ENCODE peak calls at places on chromosomes 4 and X, in eight cellular contexts. B, R, A, E, M, X, N and G are unnamed samples. For H3K4me1, the result is how much of the 10 kb centered on the place peaks cover.

GRCh38 chr4:57465321-57466056 is 355.3 kb upstream of the IGFBP7 start:
- DNase-seq in B (no peak), R (no peak), A (no peak), E (no peak), M (no peak), X (no peak), N (no peak), G (no peak)

GRCh38 chr4:27011401-27011800 is 150.8 kb downstream of the STIM2 start:
- DNase-seq in B (no peak), R (no peak), A (no peak), E (no peak), M (no peak), X (no peak), N (no peak), G (no peak)

GRCh38 chr4:101081695-101082369 is 265.5 kb downstream of the PPP3CA start:
- DNase-seq in B (no peak), R (no peak), A (no peak), E (no peak), M (no peak), X (no peak), N (no peak), G (no peak)

GRCh38 chr4:125732682-125733081 is 417.9 kb downstream of the FAT4 start:
- DNase-seq in B (no peak), R (no peak), A (no peak), E (no peak), M (no peak), X (no peak), N (no peak), G (no peak)

GRCh38 chrX:70769659-70770232 is 138.8 kb downstream of the TEX11 start:
- DNase-seq in B (no peak), R (no peak), A (no peak), E (no peak), M (no peak), X (no peak), N (no peak), G (no peak)

GRCh38 chrX:101550362-101550761 is at the start of gene ARMCX1:
- DNase-seq in B (no peak), R (peak), A (no peak), E (no peak), M (no peak), X (no peak), N (no peak), G (peak)

GRCh38 chrX:153684447-153685178 is 3.1 kb upstream of the SLC6A8 start:
- DNase-seq in B (no peak), R (peak), A (no peak), E (no peak), M (peak), X (peak), N (no peak), G (no peak)

GRCh38 chr4:1247811-1248261 is 1.1 kb downstream of the CTBP1 start:
- DNase-seq in B (no peak), R (no peak), A (no peak), E (no peak), M (no peak), X (no peak), N (no peak), G (no peak)

GRCh38 chrX:1564750-1565683 is 26.4 kb upstream of the AKAP17A start:
- DNase-seq in B (no peak), R (no peak), A (no peak), E (no peak), M (no peak), X (no peak), N (no peak), G (no peak)

GRCh38 chr4:177442623-177443155 is 452 bp upstream of the AGA start:
- DNase-seq in B (peak), R (no peak), A (peak), E (no peak), M (peak), X (no peak), N (no peak), G (no peak)

GRCh38 chr4:151417164-151417571 is 8.2 kb downstream of the FHIP1A start:
- DNase-seq in B (no peak), R (no peak), A (no peak), E (no peak), M (peak), X (peak), N (no peak), G (no peak)

GRCh38 chrX:113058634-113059033 is 218.0 kb upstream of the AMOT start:
- DNase-seq in B (no peak), R (no peak), A (no peak), E (no peak), M (no peak), X (no peak), N (no peak), G (no peak)

GRCh38 chrX:17547658-17548057 is 172.7 kb downstream of the NHS start:
- DNase-seq in B (no peak), R (peak), A (peak), E (peak), M (peak), X (peak), N (no peak), G (peak)

GRCh38 chr4:37542749-37543148 is 143.4 kb downstream of the RELL1 start:
- DNase-seq in B (no peak), R (no peak), A (no peak), E (no peak), M (no peak), X (no peak), N (no peak), G (no peak)

GRCh38 chr4:25161599-25161960 is 1.3 kb upstream of the SEPSECS start:
- DNase-seq in B (no peak), R (no peak), A (peak), E (no peak), M (no peak), X (peak), N (no peak), G (no peak)

GRCh38 chrX:3771756-3772155 is 58.3 kb upstream of the PRKX start:
- DNase-seq in B (no peak), R (no peak), A (no peak), E (no peak), M (no peak), X (no peak), N (no peak), G (no peak)

GRCh38 chrX:11688201-11688600 is 22.5 kb upstream of the ARHGAP6 start:
- DNase-seq in B (no peak), R (no peak), A (no peak), E (no peak), M (no peak), X (no peak), N (no peak), G (no peak)

GRCh38 chrX:115894087-115894486 is 276.5 kb upstream of the AGTR2 start:
- DNase-seq in B (no peak), R (no peak), A (peak), E (peak), M (peak), X (no peak), N (no peak), G (peak)

GRCh38 chr4:3671571-3672464 is 94.4 kb upstream of the ADRA2C start:
- DNase-seq in B (no peak), R (peak), A (no peak), E (no peak), M (peak), X (no peak), N (no peak), G (peak)

GRCh38 chr4:159435561-159436023 is 332.7 kb downstream of the RAPGEF2 start:
- DNase-seq in B (no peak), R (no peak), A (no peak), E (no peak), M (peak), X (no peak), N (no peak), G (no peak)

GRCh38 chrX:20515841-20516461 is 249.2 kb upstream of the RPS6KA3 start:
- DNase-seq in B (no peak), R (no peak), A (peak), E (peak), M (peak), X (no peak), N (no peak), G (no peak)

GRCh38 chrX:30786374-30786773 is 102.7 kb downstream of the TAB3 start:
- DNase-seq in B (no peak), R (no peak), A (no peak), E (no peak), M (no peak), X (no peak), N (no peak), G (no peak)

GRCh38 chr4:117137143-117137542 is 51.8 kb upstream of the TRAM1L1 start:
- DNase-seq in B (no peak), R (no peak), A (peak), E (peak), M (no peak), X (no peak), N (no peak), G (no peak)

GRCh38 chrX:47771473-47771872 is 65.2 kb upstream of the ZNF81 start:
- DNase-seq in B (no peak), R (no peak), A (no peak), E (no peak), M (no peak), X (no peak), N (no peak), G (no peak)

GRCh38 chr4:8405516-8405875 is 35.0 kb downstream of the ACOX3 start:
- DNase-seq in B (no peak), R (peak), A (no peak), E (no peak), M (no peak), X (no peak), N (no peak), G (no peak)

GRCh38 chrX:88881536-88881935 is 134.5 kb downstream of the CPXCR1 start:
- DNase-seq in B (no peak), R (no peak), A (no peak), E (no peak), M (no peak), X (no peak), N (no peak), G (no peak)

GRCh38 chrX:12390301-12390700 is 252.0 kb downstream of the FRMPD4 start:
- DNase-seq in B (no peak), R (no peak), A (no peak), E (no peak), M (no peak), X (no peak), N (no peak), G (no peak)

GRCh38 chr4:3406021-3406420 is 35.7 kb upstream of the HGFAC start:
- DNase-seq in B (no peak), R (peak), A (no peak), E (no peak), M (no peak), X (no peak), N (no peak), G (no peak)

GRCh38 chrX:112147206-112147605 is 64.6 kb upstream of the TRPC5 start:
- DNase-seq in B (no peak), R (no peak), A (no peak), E (no peak), M (no peak), X (peak), N (no peak), G (no peak)

GRCh38 chrX:148865237-148865636 is 364.8 kb downstream of the AFF2 start:
- DNase-seq in B (no peak), R (no peak), A (no peak), E (no peak), M (no peak), X (peak), N (no peak), G (no peak)

GRCh38 chr4:61275214-61275613 is 75.1 kb downstream of the ADGRL3 start:
- DNase-seq in B (no peak), R (no peak), A (no peak), E (no peak), M (no peak), X (no peak), N (no peak), G (no peak)

GRCh38 chr4:27888523-27888922 is 1027.9 kb downstream of the STIM2 start:
- DNase-seq in B (no peak), R (no peak), A (no peak), E (no peak), M (no peak), X (no peak), N (no peak), G (no peak)

GRCh38 chrX:47658301-47658683 is 688 bp downstream of the UXT start:
- DNase-seq in B (no peak), R (no peak), A (no peak), E (no peak), M (no peak), X (no peak), N (no peak), G (no peak)

GRCh38 chr4:87932718-87933136 is 42.8 kb upstream of the SPP1 start:
- DNase-seq in B (no peak), R (no peak), A (no peak), E (no peak), M (no peak), X (no peak), N (no peak), G (no peak)

GRCh38 chr4:5385741-5386251 is 322.6 kb downstream of the EVC2 start:
- DNase-seq in B (no peak), R (no peak), A (no peak), E (no peak), M (no peak), X (no peak), N (no peak), G (no peak)

GRCh38 chr4:8393593-8394038 is 46.9 kb downstream of the ACOX3 start:
- DNase-seq in B (no peak), R (peak), A (peak), E (no peak), M (no peak), X (peak), N (no peak), G (peak)

GRCh38 chr4:51907001-51907669 is 64.2 kb downstream of the DCUN1D4 start:
- DNase-seq in B (no peak), R (no peak), A (no peak), E (no peak), M (no peak), X (no peak), N (no peak), G (no peak)

GRCh38 chrX:151920530-151920929 is 7.8 kb downstream of the MAGEA4 start:
- DNase-seq in B (no peak), R (no peak), A (no peak), E (no peak), M (no peak), X (no peak), N (no peak), G (no peak)

GRCh38 chr4:132694775-132695174 is 454.3 kb upstream of the PCDH10 start:
- DNase-seq in B (no peak), R (no peak), A (no peak), E (no peak), M (no peak), X (no peak), N (no peak), G (no peak)

GRCh38 chr4:102503301-102503746 is 2.2 kb downstream of the NFKB1 start:
- DNase-seq in B (no peak), R (no peak), A (no peak), E (no peak), M (peak), X (no peak), N (no peak), G (no peak)
- H3K4me1 ChIP-seq in B (under half), R (under half), A (under half), E (under half), M (under half), X (under half), N (under half), G (under half)

DNA sequence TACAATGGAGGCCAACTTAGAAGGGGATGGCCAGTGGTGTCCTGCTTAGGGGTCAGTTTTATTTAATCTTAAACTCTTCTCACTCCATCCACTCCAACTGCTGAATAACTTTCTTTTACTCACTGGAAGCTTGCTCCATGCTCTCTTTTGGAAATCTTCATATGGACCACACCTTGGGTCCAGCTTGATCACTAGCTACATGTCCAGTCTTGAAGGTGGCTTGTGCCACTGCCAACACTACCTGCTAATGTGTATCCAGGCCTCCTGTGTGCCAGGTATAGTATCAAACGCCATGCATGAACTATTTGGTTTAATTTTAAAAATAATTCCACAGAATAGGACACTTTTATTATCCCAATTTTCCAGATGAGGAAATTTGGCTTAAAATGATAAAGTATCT is 37.0 kb upstream of the KDR start:
- DNase-seq in B (no peak), R (no peak), A (no peak), E (no peak), M (no peak), X (no peak), N (no peak), G (no peak)
- H3K4me1 ChIP-seq in B (under half), R (under half), A (under half), E (under half), M (under half), X (under half), N (under half), G (under half)

GRCh38 chr4:6888506-6889071 is 21.0 kb upstream of the TBC1D14 start:
- DNase-seq in B (no peak), R (peak), A (no peak), E (no peak), M (no peak), X (no peak), N (no peak), G (no peak)
- H3K4me1 ChIP-seq in B (under half), R (under half), A (under half), E (under half), M (under half), X (under half), N (under half), G (under half)

GRCh38 chr4:54645830-54646229 is 11.9 kb upstream of the KIT start:
- DNase-seq in B (no peak), R (no peak), A (no peak), E (no peak), M (no peak), X (no peak), N (no peak), G (no peak)

GRCh38 chr4:54654753-54655152 is 3.0 kb upstream of the KIT start:
- DNase-seq in B (no peak), R (no peak), A (no peak), E (no peak), M (no peak), X (no peak), N (no peak), G (no peak)

GRCh38 chr4:54647070-54647469 is 10.7 kb upstream of the KIT start:
- DNase-seq in B (no peak), R (no peak), A (no peak), E (no peak), M (no peak), X (no peak), N (no peak), G (no peak)

DNA sequence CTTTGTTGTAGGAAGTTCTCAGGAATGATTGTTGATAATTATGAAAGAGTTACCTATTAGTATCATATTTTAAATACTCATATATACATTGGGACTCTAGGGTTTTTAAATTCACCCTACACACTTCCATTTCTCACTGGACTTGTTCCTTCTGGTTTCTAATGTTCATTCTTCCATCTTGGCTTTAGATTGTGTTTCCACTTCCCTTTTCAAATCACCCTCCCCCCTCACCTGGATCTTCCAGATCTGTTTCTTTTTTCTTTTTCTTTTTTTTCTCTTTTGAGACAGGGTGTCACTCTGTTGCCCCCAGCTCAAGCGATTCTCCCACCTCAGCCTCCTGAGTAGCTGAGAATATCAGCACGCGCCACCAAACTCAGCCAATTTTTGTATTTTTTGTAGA is 6.7 kb upstream of the KIT start:
- DNase-seq in B (no peak), R (no peak), A (no peak), E (no peak), M (no peak), X (no peak), N (no peak), G (no peak)
- H3K4me1 ChIP-seq in B (under half), R (under half), A (under half), E (under half), M (under half), X (under half), N (under half), G (under half)

GRCh38 chr4:186414365-186414764 is 141.0 kb downstream of the MTNR1A start:
- DNase-seq in B (no peak), R (no peak), A (no peak), E (no peak), M (no peak), X (no peak), N (no peak), G (no peak)

GRCh38 chr4:186416451-186417060 is 138.8 kb downstream of the MTNR1A start:
- DNase-seq in B (no peak), R (no peak), A (no peak), E (no peak), M (no peak), X (no peak), N (no peak), G (no peak)
- H3K4me1 ChIP-seq in B (under half), R (under half), A (under half), E (under half), M (under half), X (under half), N (under half), G (under half)

GRCh38 chr4:121861427-121861826 is 8.8 kb downstream of the BBS7 start:
- DNase-seq in B (no peak), R (no peak), A (no peak), E (no peak), M (no peak), X (no peak), N (no peak), G (no peak)
- H3K4me1 ChIP-seq in B (under half), R (under half), A (under half), E (under half), M (under half), X (under half), N (under half), G (under half)

DNA sequence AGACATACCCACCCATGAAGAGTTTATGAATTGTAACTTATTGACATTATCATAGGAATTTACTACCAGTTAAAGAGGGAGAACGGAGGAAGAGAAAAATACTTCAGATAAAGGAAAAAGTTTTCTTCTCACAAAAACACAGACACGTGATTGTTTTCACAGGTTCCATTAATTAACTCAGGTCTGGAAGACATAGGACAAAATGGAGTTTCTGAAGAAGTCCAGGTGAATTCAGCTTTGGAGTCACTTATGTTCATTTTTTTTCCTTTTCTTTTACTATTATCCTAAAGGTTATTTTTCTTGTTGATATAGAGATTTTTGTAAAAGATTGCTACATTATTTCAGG is 20.5 kb downstream of the NIPAL1 start:
- DNase-seq in B (no peak), R (no peak), A (no peak), E (no peak), M (no peak), X (no peak), N (no peak), G (no peak)
- H3K4me1 ChIP-seq in B (under half), R (under half), A (under half), E (under half), M (half or more), X (under half), N (under half), G (under half)

GRCh38 chrX:40090050-40090804 is 7.5 kb downstream of the BCOR start:
- DNase-seq in B (no peak), R (peak), A (no peak), E (no peak), M (no peak), X (no peak), N (no peak), G (peak)
- H3K4me1 ChIP-seq in B (half or more), R (under half), A (under half), E (half or more), M (half or more), X (half or more), N (under half), G (half or more)